ENCODE peak calls at places on chromosomes 7 and 10, in seven cellular contexts. Q is HCT116, P is H1, T is SK-N-SH, N is GM12878, E is K562, M is HepG2. H is an unnamed sample.

GRCh38 chr10:96370575-96371157 is 11.9 kb upstream of the OPALIN start:
- DNase-seq in Q (peak; percentile 44), P (peak; percentile 88), T (peak; percentile 84), N (no peak), E (peak; percentile 55), M (peak; percentile 24), H (peak; percentile 52)

GRCh38 chr10:27709304-27709703 is 36.3 kb downstream of the MKX start:
- DNase-seq in Q (no peak), P (no peak), T (no peak), N (no peak), E (no peak), M (no peak), H (peak; percentile 47)

GRCh38 chr7:140349172-140349771 is 49.1 kb downstream of the SLC37A3 start:
- DNase-seq in Q (no peak), P (no peak), T (peak; percentile 42), N (no peak), E (no peak), M (no peak), H (no peak)

GRCh38 chr10:72097448-72098300 is 9.3 kb upstream of the SPOCK2 start:
- DNase-seq in Q (peak; percentile 68), P (no peak), T (no peak), N (no peak), E (peak; percentile 68), M (peak; percentile 98), H (no peak)

GRCh38 chr10:129833988-129834387 is 130.1 kb downstream of the EBF3 start:
- DNase-seq in Q (no peak), P (no peak), T (no peak), N (no peak), E (no peak), M (no peak), H (no peak)

GRCh38 chr7:20749896-20750295 is 36.8 kb downstream of the SP8 start:
- DNase-seq in Q (no peak), P (no peak), T (no peak), N (no peak), E (no peak), M (no peak), H (no peak)

GRCh38 chr7:113698556-113699220 is 220.1 kb downstream of the PPP1R3A start:
- DNase-seq in Q (peak; percentile 23), P (no peak), T (peak; percentile 17), N (no peak), E (peak; percentile 9), M (peak; percentile 15), H (peak; percentile 41)

GRCh38 chr10:71382757-71383156 is 14.0 kb upstream of the CDH23 start:
- DNase-seq in Q (no peak), P (no peak), T (no peak), N (no peak), E (peak; percentile 54), M (no peak), H (no peak)

GRCh38 chr7:99389772-99390171 is 15.2 kb downstream of the ARPC1B start:
- DNase-seq in Q (no peak), P (no peak), T (no peak), N (no peak), E (no peak), M (no peak), H (no peak)

GRCh38 chr7:91051966-91052365 is 212.3 kb upstream of the FZD1 start:
- DNase-seq in Q (no peak), P (no peak), T (no peak), N (no peak), E (no peak), M (no peak), H (no peak)

GRCh38 chr7:127900735-127901685 is 130.2 kb downstream of the LRRC4 start:
- DNase-seq in Q (no peak), P (peak; percentile 52), T (no peak), N (peak; percentile 60), E (no peak), M (no peak), H (no peak)

GRCh38 chr10:78543749-78544446 is 510.2 kb downstream of the RPS24 start:
- DNase-seq in Q (no peak), P (no peak), T (no peak), N (no peak), E (no peak), M (peak; percentile 62), H (no peak)

GRCh38 chr10:104259999-104260774 is 5.5 kb downstream of the GSTO1 start:
- DNase-seq in Q (no peak), P (no peak), T (no peak), N (no peak), E (no peak), M (no peak), H (no peak)

GRCh38 chr7:108529341-108529740 is 3.4 kb upstream of the PNPLA8 start:
- DNase-seq in Q (no peak), P (no peak), T (no peak), N (no peak), E (no peak), M (no peak), H (peak; percentile 47)

GRCh38 chr7:149753370-149754233 is 19.8 kb downstream of the ZNF467 start:
- DNase-seq in Q (peak; percentile 36), P (peak; percentile 83), T (peak; percentile 71), N (no peak), E (peak; percentile 70), M (peak; percentile 35), H (peak; percentile 57)

GRCh38 chr10:19904202-19904661 is 88.0 kb downstream of the PLXDC2 start:
- DNase-seq in Q (no peak), P (no peak), T (no peak), N (peak; percentile 27), E (no peak), M (no peak), H (no peak)

GRCh38 chr7:71132521-71133231 is 732 bp downstream of the GALNT17 start:
- DNase-seq in Q (no peak), P (peak; percentile 65), T (peak; percentile 35), N (no peak), E (no peak), M (no peak), H (no peak)

GRCh38 chr10:122514045-122514840 is 46.3 kb upstream of the DMBT1 start:
- DNase-seq in Q (no peak), P (no peak), T (no peak), N (no peak), E (no peak), M (no peak), H (no peak)

GRCh38 chr7:38025815-38026214 is 105.4 kb downstream of the EPDR1 start:
- DNase-seq in Q (no peak), P (no peak), T (no peak), N (no peak), E (no peak), M (no peak), H (no peak)

GRCh38 chr10:72353028-72353962 is 1.4 kb downstream of the DNAJB12 start:
- DNase-seq in Q (no peak), P (no peak), T (peak; percentile 42), N (no peak), E (no peak), M (no peak), H (no peak)

GRCh38 chr7:30682131-30683083 is at the start of gene CRHR2:
- DNase-seq in Q (no peak), P (peak; percentile 81), T (peak; percentile 94), N (no peak), E (peak; percentile 30), M (no peak), H (no peak)

GRCh38 chr7:875051-875450 is 1.3 kb upstream of the GET4 start:
- DNase-seq in Q (no peak), P (no peak), T (no peak), N (no peak), E (no peak), M (no peak), H (no peak)
- TF ChIP-seq JUND in Q (no peak), P (no peak), T (no peak), N (no peak), E (no peak), M (no peak), H (no peak)

GRCh38 chr10:123645016-123645415 is 21.1 kb upstream of the GPR26 start:
- DNase-seq in Q (no peak), P (peak; percentile 33), T (no peak), N (no peak), E (no peak), M (no peak), H (no peak)

GRCh38 chr10:123640016-123640535 is 26.1 kb upstream of the GPR26 start:
- DNase-seq in Q (no peak), P (no peak), T (no peak), N (no peak), E (no peak), M (no peak), H (no peak)

GRCh38 chr10:123643315-123643714 is 22.8 kb upstream of the GPR26 start:
- DNase-seq in Q (no peak), P (peak; percentile 73), T (no peak), N (no peak), E (no peak), M (no peak), H (no peak)

GRCh38 chr10:123642293-123642692 is 23.9 kb upstream of the GPR26 start:
- DNase-seq in Q (no peak), P (no peak), T (peak; percentile 57), N (no peak), E (no peak), M (no peak), H (no peak)

GRCh38 chr10:123642697-123643096 is 23.5 kb upstream of the GPR26 start:
- DNase-seq in Q (no peak), P (peak; percentile 47), T (no peak), N (no peak), E (no peak), M (peak; percentile 44), H (peak; percentile 62)
- TF ChIP-seq JUND in Q (no peak), P (no peak), T (no peak), N (no peak), E (no peak), M (no peak), H (no peak)

GRCh38 chr7:98374285-98374680 is 26.6 kb downstream of the BAIAP2L1 start:
- DNase-seq in Q (no peak), P (no peak), T (no peak), N (no peak), E (no peak), M (no peak), H (no peak)

GRCh38 chr7:98369726-98370125 is 31.2 kb downstream of the BAIAP2L1 start:
- DNase-seq in Q (no peak), P (no peak), T (no peak), N (no peak), E (no peak), M (no peak), H (no peak)

GRCh38 chr7:98376719-98377118 is 24.2 kb downstream of the BAIAP2L1 start:
- DNase-seq in Q (no peak), P (no peak), T (no peak), N (no peak), E (no peak), M (no peak), H (no peak)

GRCh38 chr7:98375664-98376063 is 25.2 kb downstream of the BAIAP2L1 start:
- DNase-seq in Q (no peak), P (no peak), T (no peak), N (no peak), E (peak; percentile 30), M (no peak), H (no peak)

DNA sequence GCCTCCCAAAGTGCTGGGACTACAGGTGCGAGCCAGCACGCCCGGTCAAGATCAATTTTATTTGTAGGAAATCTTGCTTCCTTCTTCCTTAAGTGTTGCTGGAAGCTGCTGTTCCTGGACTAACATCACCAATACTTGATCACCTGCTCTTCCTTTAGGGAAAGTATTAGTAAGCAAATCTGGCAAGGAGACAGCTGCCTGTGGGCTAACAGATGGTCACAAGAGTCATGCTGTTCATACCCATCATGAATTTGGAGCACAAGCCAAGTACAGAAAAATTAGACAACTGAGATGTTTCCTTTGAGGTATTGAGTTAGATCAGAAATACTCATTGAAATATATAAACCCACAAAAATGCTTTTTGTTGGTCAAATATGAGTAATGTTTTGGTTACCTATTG is 27.9 kb downstream of the BAIAP2L1 start:
- DNase-seq in Q (no peak), P (no peak), T (no peak), N (no peak), E (no peak), M (no peak), H (no peak)
- TF ChIP-seq JUND in Q (peak; percentile 78), P (no peak), T (peak; percentile 40), N (no peak), E (no peak), M (no peak), H (no peak)

GRCh38 chr10:61357687-61358086 is 95.5 kb downstream of the TMEM26 start:
- DNase-seq in Q (no peak), P (no peak), T (no peak), N (no peak), E (no peak), M (no peak), H (no peak)
- TF ChIP-seq JUND in Q (no peak), P (no peak), T (no peak), N (no peak), E (no peak), M (no peak), H (no peak)